ENCODE peak calls at places on chromosome 12, in five cellular contexts. One of them, this sample, is unnamed.

GRCh38 chr12:109999983-110000505 is 814 bp downstream of the ANKRD13A start:
- DNase-seq in globus pallidus: no peak
- DNase-seq in non-pigmented ciliary epithelial cell: no peak
- DNase-seq in activated T-helper 1 cell treated with anti-CD3 and anti-CD28 coated beads, Interleukin-2, amount 50 U/mL, for 16 hours: no peak
- DNase-seq in NCI-H146: no peak
- DNase-seq in this sample: no peak

GRCh38 chr12:65675141-65675621 is 149.1 kb upstream of the HMGA2 start:
- DNase-seq in globus pallidus: no peak
- DNase-seq in non-pigmented ciliary epithelial cell: no peak
- DNase-seq in activated T-helper 1 cell treated with anti-CD3 and anti-CD28 coated beads, Interleukin-2, amount 50 U/mL, for 16 hours: no peak
- DNase-seq in NCI-H146: no peak
- DNase-seq in this sample: no peak

GRCh38 chr12:15650399-15651128 is 138.6 kb downstream of the EPS8 start:
- DNase-seq in globus pallidus: no peak
- DNase-seq in non-pigmented ciliary epithelial cell: no peak
- DNase-seq in activated T-helper 1 cell treated with anti-CD3 and anti-CD28 coated beads, Interleukin-2, amount 50 U/mL, for 16 hours: no peak
- DNase-seq in NCI-H146: no peak
- DNase-seq in this sample: no peak

GRCh38 chr12:15163001-15163400 is 58.2 kb downstream of the RERG start:
- DNase-seq in globus pallidus: no peak
- DNase-seq in non-pigmented ciliary epithelial cell: no peak
- DNase-seq in activated T-helper 1 cell treated with anti-CD3 and anti-CD28 coated beads, Interleukin-2, amount 50 U/mL, for 16 hours: no peak
- DNase-seq in NCI-H146: peak
- DNase-seq in this sample: no peak

GRCh38 chr12:121181181-121181580 is 28.7 kb upstream of the P2RX4 start:
- DNase-seq in globus pallidus: no peak
- DNase-seq in non-pigmented ciliary epithelial cell: no peak
- DNase-seq in activated T-helper 1 cell treated with anti-CD3 and anti-CD28 coated beads, Interleukin-2, amount 50 U/mL, for 16 hours: no peak
- DNase-seq in NCI-H146: no peak
- DNase-seq in this sample: no peak

GRCh38 chr12:67826148-67826547 is 163.1 kb upstream of the IFNG-AS1 start:
- DNase-seq in globus pallidus: no peak
- DNase-seq in non-pigmented ciliary epithelial cell: no peak
- DNase-seq in activated T-helper 1 cell treated with anti-CD3 and anti-CD28 coated beads, Interleukin-2, amount 50 U/mL, for 16 hours: no peak
- DNase-seq in NCI-H146: no peak
- DNase-seq in this sample: no peak

GRCh38 chr12:10749700-10750384 is 26.7 kb upstream of the YBX3 start:
- DNase-seq in globus pallidus: peak
- DNase-seq in non-pigmented ciliary epithelial cell: peak
- DNase-seq in activated T-helper 1 cell treated with anti-CD3 and anti-CD28 coated beads, Interleukin-2, amount 50 U/mL, for 16 hours: peak
- DNase-seq in NCI-H146: peak
- DNase-seq in this sample: peak

GRCh38 chr12:100403446-100403845 is 46.6 kb downstream of the SLC17A8 start:
- DNase-seq in globus pallidus: no peak
- DNase-seq in non-pigmented ciliary epithelial cell: peak
- DNase-seq in activated T-helper 1 cell treated with anti-CD3 and anti-CD28 coated beads, Interleukin-2, amount 50 U/mL, for 16 hours: no peak
- DNase-seq in NCI-H146: no peak
- DNase-seq in this sample: no peak